ENCODE peak calls at places on chromosome 15, in six cellular contexts. One of them, this sample, is unnamed.

GRCh38 chr15:51965691-51966090 is 5.9 kb downstream of the LEO1 start:
- DNase-seq in thoracic aorta: no peak
- DNase-seq in germinal center: no peak
- DNase-seq in stromal cell of bone marrow: no peak
- DNase-seq in choroid plexus epithelial cell: no peak
- DNase-seq in kidney glomerular epithelial cell: no peak
- DNase-seq in this sample: no peak

GRCh38 chr15:65423977-65424679 is 1.4 kb upstream of the IGDCC4 start:
- DNase-seq in thoracic aorta: no peak
- DNase-seq in choroid plexus epithelial cell: no peak
- DNase-seq in germinal center: no peak
- DNase-seq in stromal cell of bone marrow: no peak
- DNase-seq in kidney glomerular epithelial cell: no peak
- DNase-seq in this sample: no peak

GRCh38 chr15:22916606-22917350 is 63.4 kb downstream of the CYFIP1 start:
- DNase-seq in choroid plexus epithelial cell: no peak
- DNase-seq in germinal center: no peak
- DNase-seq in kidney glomerular epithelial cell: no peak
- DNase-seq in thoracic aorta: no peak
- DNase-seq in stromal cell of bone marrow: no peak
- DNase-seq in this sample: no peak

GRCh38 chr15:91424001-91424400 is 323.9 kb downstream of the SV2B start:
- DNase-seq in thoracic aorta: no peak
- DNase-seq in germinal center: no peak
- DNase-seq in choroid plexus epithelial cell: no peak
- DNase-seq in kidney glomerular epithelial cell: no peak
- DNase-seq in stromal cell of bone marrow: no peak
- DNase-seq in this sample: no peak

GRCh38 chr15:59160880-59161593 is 45.6 kb upstream of the LDHAL6B start:
- DNase-seq in stromal cell of bone marrow: no peak
- DNase-seq in thoracic aorta: no peak
- DNase-seq in choroid plexus epithelial cell: peak; percentile 46
- DNase-seq in kidney glomerular epithelial cell: no peak
- DNase-seq in germinal center: no peak
- DNase-seq in this sample: no peak

GRCh38 chr15:45391746-45392711 is 13.7 kb upstream of the GATM start:
- DNase-seq in germinal center: peak; percentile 65
- DNase-seq in thoracic aorta: no peak
- DNase-seq in choroid plexus epithelial cell: no peak
- DNase-seq in stromal cell of bone marrow: no peak
- DNase-seq in kidney glomerular epithelial cell: no peak
- DNase-seq in this sample: no peak

GRCh38 chr15:56491110-56491722 is 26.3 kb upstream of the MNS1 start:
- DNase-seq in choroid plexus epithelial cell: peak; percentile 94
- DNase-seq in kidney glomerular epithelial cell: peak; percentile 49
- DNase-seq in germinal center: peak; percentile 72
- DNase-seq in stromal cell of bone marrow: peak; percentile 54
- DNase-seq in thoracic aorta: no peak
- DNase-seq in this sample: peak; percentile 42

GRCh38 chr15:77607111-77607893 is 25.4 kb downstream of the LINGO1 start:
- DNase-seq in thoracic aorta: no peak
- DNase-seq in germinal center: no peak
- DNase-seq in kidney glomerular epithelial cell: peak; percentile 9
- DNase-seq in choroid plexus epithelial cell: peak; percentile 40
- DNase-seq in stromal cell of bone marrow: peak; percentile 51
- DNase-seq in this sample: no peak

GRCh38 chr15:82306791-82307713 is 42.2 kb downstream of the GOLGA6L10 start:
- DNase-seq in choroid plexus epithelial cell: no peak
- DNase-seq in stromal cell of bone marrow: no peak
- DNase-seq in kidney glomerular epithelial cell: no peak
- DNase-seq in germinal center: no peak
- DNase-seq in thoracic aorta: no peak
- DNase-seq in this sample: no peak

GRCh38 chr15:52483712-52484111 is 45.0 kb downstream of the MYO5A start:
- DNase-seq in stromal cell of bone marrow: peak; percentile 56
- DNase-seq in thoracic aorta: no peak
- DNase-seq in kidney glomerular epithelial cell: no peak
- DNase-seq in choroid plexus epithelial cell: peak; percentile 62
- DNase-seq in germinal center: no peak
- DNase-seq in this sample: no peak

GRCh38 chr15:74795961-74796625 is 14.2 kb downstream of the CSK start:
- DNase-seq in kidney glomerular epithelial cell: no peak
- DNase-seq in stromal cell of bone marrow: no peak
- DNase-seq in choroid plexus epithelial cell: no peak
- DNase-seq in germinal center: no peak
- DNase-seq in thoracic aorta: no peak
- DNase-seq in this sample: no peak

GRCh38 chr15:49242820-49243219 is 72.8 kb downstream of the GALK2 start:
- DNase-seq in germinal center: no peak
- DNase-seq in kidney glomerular epithelial cell: no peak
- DNase-seq in choroid plexus epithelial cell: peak; percentile 91
- DNase-seq in thoracic aorta: no peak
- DNase-seq in stromal cell of bone marrow: peak; percentile 85
- DNase-seq in this sample: peak; percentile 66

GRCh38 chr15:62059108-62059817 is 984 bp downstream of the VPS13C start:
- DNase-seq in germinal center: no peak
- DNase-seq in kidney glomerular epithelial cell: peak; percentile 5
- DNase-seq in stromal cell of bone marrow: no peak
- DNase-seq in thoracic aorta: no peak
- DNase-seq in choroid plexus epithelial cell: no peak
- DNase-seq in this sample: no peak

GRCh38 chr15:35308802-35309201 is 223.7 kb upstream of the NANOGP8 start:
- DNase-seq in stromal cell of bone marrow: peak; percentile 74
- DNase-seq in thoracic aorta: no peak
- DNase-seq in choroid plexus epithelial cell: peak; percentile 99
- DNase-seq in germinal center: no peak
- DNase-seq in kidney glomerular epithelial cell: no peak
- DNase-seq in this sample: peak; percentile 93

GRCh38 chr15:98881526-98882517 is 125.8 kb downstream of the PGPEP1L start:
- DNase-seq in kidney glomerular epithelial cell: peak; percentile 40
- DNase-seq in stromal cell of bone marrow: no peak
- DNase-seq in thoracic aorta: no peak
- DNase-seq in germinal center: peak; percentile 36
- DNase-seq in choroid plexus epithelial cell: peak; percentile 82
- DNase-seq in this sample: no peak

GRCh38 chr15:25892126-25892525 is 29.0 kb upstream of the ATP10A start:
- DNase-seq in kidney glomerular epithelial cell: peak; percentile 86
- DNase-seq in germinal center: no peak
- DNase-seq in choroid plexus epithelial cell: no peak
- DNase-seq in stromal cell of bone marrow: no peak
- DNase-seq in thoracic aorta: no peak
- DNase-seq in this sample: no peak

GRCh38 chr15:59528965-59529402 is 82.6 kb upstream of the GCNT3 start:
- DNase-seq in germinal center: peak; percentile 48
- DNase-seq in thoracic aorta: peak; percentile 67
- DNase-seq in stromal cell of bone marrow: peak; percentile 76
- DNase-seq in choroid plexus epithelial cell: peak; percentile 87
- DNase-seq in kidney glomerular epithelial cell: peak; percentile 96
- DNase-seq in this sample: peak; percentile 71

GRCh38 chr15:100207053-100207452 is 134.7 kb downstream of the ADAMTS17 start:
- DNase-seq in choroid plexus epithelial cell: no peak
- DNase-seq in stromal cell of bone marrow: no peak
- DNase-seq in kidney glomerular epithelial cell: no peak
- DNase-seq in thoracic aorta: no peak
- DNase-seq in germinal center: no peak
- DNase-seq in this sample: no peak